ENCODE peak calls at places on chromosomes 13 and 19, in six cellular contexts. L, S, Y, B, R and G are unnamed samples.

GRCh38 chr19:1408300-1409203 is 1.2 kb downstream of the DAZAP1 start:
- DNase-seq in L (no peak), S (no peak), Y (no peak), B (peak), R (peak), G (no peak)

GRCh38 chr13:35600137-35600536 is 123.6 kb upstream of the MAB21L1 start:
- DNase-seq in L (peak), S (no peak), Y (no peak), B (no peak), R (no peak), G (no peak)

GRCh38 chr13:78254113-78254512 is 335.5 kb upstream of the EDNRB start:
- DNase-seq in L (no peak), S (no peak), Y (no peak), B (no peak), R (no peak), G (no peak)

GRCh38 chr19:2083174-2083854 is 12.8 kb downstream of the MOB3A start:
- DNase-seq in L (no peak), S (no peak), Y (no peak), B (no peak), R (no peak), G (no peak)

GRCh38 chr13:59584101-59584500 is 579.6 kb downstream of the DIAPH3 start:
- DNase-seq in L (no peak), S (no peak), Y (no peak), B (no peak), R (no peak), G (no peak)

GRCh38 chr13:52104624-52105023 is 24.2 kb downstream of the NEK5 start:
- DNase-seq in L (peak), S (no peak), Y (no peak), B (no peak), R (no peak), G (no peak)

GRCh38 chr19:4302238-4302630 is at the start of gene TMIGD2:
- DNase-seq in L (no peak), S (no peak), Y (no peak), B (no peak), R (no peak), G (no peak)

GRCh38 chr19:16295071-16295470 is 29.6 kb upstream of the KLF2 start:
- DNase-seq in L (no peak), S (no peak), Y (no peak), B (no peak), R (no peak), G (no peak)

GRCh38 chr13:68929055-68929454 is 1178.6 kb upstream of the ATXN8OS start:
- DNase-seq in L (no peak), S (no peak), Y (no peak), B (no peak), R (no peak), G (no peak)

GRCh38 chr13:97834255-97834654 is 119.2 kb upstream of the IPO5 start:
- DNase-seq in L (no peak), S (no peak), Y (peak), B (no peak), R (no peak), G (no peak)

GRCh38 chr19:18493440-18494266 is 28.2 kb downstream of the ELL start:
- DNase-seq in L (no peak), S (no peak), Y (no peak), B (no peak), R (no peak), G (no peak)

GRCh38 chr13:23867027-23867491 is 22.1 kb downstream of the MIPEP start:
- DNase-seq in L (peak), S (no peak), Y (no peak), B (no peak), R (peak), G (no peak)

GRCh38 chr13:108734676-108735075 is 105.3 kb downstream of the MYO16 start:
- DNase-seq in L (no peak), S (no peak), Y (no peak), B (no peak), R (no peak), G (no peak)

GRCh38 chr19:34172661-34173144 is 399 bp downstream of the LSM14A start:
- DNase-seq in L (no peak), S (no peak), Y (no peak), B (no peak), R (no peak), G (no peak)